ENCODE peak calls at places on chromosomes 12 and 14, in nine cellular contexts. M is pons; N is Kasumi-1; C is activated CD8-positive, alpha-beta T cell treated with anti-CD3 and anti-CD28 coated beads for 36 hours; Y is aorta; A is activated T-cell treated with anti-CD3 and anti-CD28 coated beads for 1 hour; H is progenitor cell of endocrine pancreas; E is stimulated activated CD4-positive, alpha-beta T cell treated with anti-CD3 and anti-CD28 coated beads, Interleukin-2, amount 100 ng/mL, for 24 hours; R is stomach. W is an unnamed sample.

GRCh38 chr12:19778111-19778688 is 338.9 kb downstream of the AEBP2 start:
- DNase-seq in A (no peak), M (no peak), E (no peak), C (no peak), H (no peak), N (no peak), R (no peak), Y (no peak), W (no peak)

GRCh38 chr14:77509366-77509765 is 10.8 kb upstream of the ISM2 start:
- DNase-seq in R (no peak), E (no peak), Y (no peak), N (no peak), M (no peak), H (no peak), A (no peak), C (no peak), W (no peak)

GRCh38 chr12:127054531-127054930 is 1212.4 kb upstream of the TMEM132C start:
- DNase-seq in A (no peak), N (no peak), Y (no peak), H (no peak), E (no peak), M (no peak), R (no peak), C (no peak), W (no peak)

GRCh38 chr12:55727643-55728184 is 1.1 kb downstream of the CD63 start:
- DNase-seq in H (no peak), M (no peak), Y (peak; percentile 87), C (no peak), E (no peak), N (no peak), R (peak; percentile 75), A (no peak), W (no peak)

GRCh38 chr12:11563785-11564739 is 85.4 kb upstream of the ETV6 start:
- DNase-seq in A (no peak), M (no peak), C (no peak), N (no peak), E (no peak), H (no peak), R (no peak), Y (no peak), W (no peak)

GRCh38 chr12:80509781-80510556 is 65.9 kb downstream of the PTPRQ start:
- DNase-seq in H (no peak), N (no peak), Y (no peak), A (no peak), R (no peak), E (no peak), M (no peak), C (no peak), W (no peak)

GRCh38 chr12:57521475-57522018 is 1.1 kb upstream of the MBD6 start:
- DNase-seq in Y (no peak), A (no peak), R (peak; percentile 48), E (peak; percentile 43), H (no peak), C (peak; percentile 29), N (no peak), M (peak; percentile 59), W (peak; percentile 55)

GRCh38 chr12:3928538-3929220 is 55.5 kb upstream of the PARP11 start:
- DNase-seq in N (peak; percentile 52), A (no peak), C (no peak), Y (no peak), M (no peak), H (no peak), R (no peak), E (no peak), W (peak; percentile 32)

GRCh38 chr12:29242921-29243431 is 93.9 kb downstream of the FAR2 start:
- DNase-seq in M (peak; percentile 46), H (no peak), E (no peak), C (no peak), R (no peak), A (no peak), N (peak; percentile 95), Y (no peak), W (no peak)

GRCh38 chr12:1162083-1162760 is 171.2 kb downstream of the ERC1 start:
- DNase-seq in Y (no peak), C (no peak), R (no peak), E (no peak), N (no peak), H (no peak), A (no peak), M (peak; percentile 79), W (no peak)

GRCh38 chr12:65464930-65465329 is 186.4 kb downstream of the MSRB3 start:
- DNase-seq in M (no peak), R (no peak), A (no peak), E (no peak), C (no peak), Y (no peak), H (no peak), N (no peak), W (no peak)

GRCh38 chr14:90276627-90277367 is 20.4 kb downstream of the PSMC1 start:
- DNase-seq in A (no peak), N (peak; percentile 10), C (peak; percentile 15), Y (no peak), R (no peak), H (no peak), E (no peak), M (no peak), W (no peak)

GRCh38 chr12:111408116-111408440 is 2.4 kb downstream of the SH2B3 start:
- DNase-seq in R (no peak), N (no peak), H (no peak), E (no peak), C (no peak), Y (no peak), M (no peak), A (no peak), W (no peak)

GRCh38 chr12:130353081-130353480 is 15.4 kb downstream of the PIWIL1 start:
- DNase-seq in M (no peak), R (no peak), N (no peak), E (no peak), H (no peak), C (no peak), Y (no peak), A (no peak), W (no peak)

GRCh38 chr14:89331398-89331797 is 85.6 kb downstream of the FOXN3 start:
- DNase-seq in M (peak; percentile 38), H (no peak), E (no peak), R (no peak), A (no peak), C (no peak), Y (no peak), N (peak; percentile 24), W (no peak)

GRCh38 chr12:33322519-33322918 is 117.1 kb downstream of the SYT10 start:
- DNase-seq in E (no peak), N (no peak), H (no peak), C (no peak), R (no peak), M (no peak), Y (no peak), A (no peak), W (no peak)

GRCh38 chr14:42556551-42556950 is 949.9 kb downstream of the LRFN5 start:
- DNase-seq in N (no peak), E (no peak), A (no peak), C (no peak), Y (no peak), R (no peak), M (peak; percentile 6), H (no peak), W (no peak)

GRCh38 chr12:65728913-65729793 is 95.1 kb upstream of the HMGA2 start:
- DNase-seq in C (no peak), R (no peak), H (peak; percentile 27), A (no peak), N (no peak), M (no peak), E (no peak), Y (peak; percentile 70), W (peak; percentile 40)

GRCh38 chr12:97404549-97404948 is 58.1 kb upstream of the RMST start:
- DNase-seq in H (peak; percentile 28), R (peak; percentile 32), A (no peak), E (no peak), M (peak; percentile 55), C (peak; percentile 17), Y (no peak), N (peak; percentile 10), W (peak; percentile 64)

W was measured in endothelial cell.